ENCODE peak calls at places on chromosomes 6 and 20, in eight cellular contexts. A is HepG2, G is transverse colon, I is H1, V is vagina, J is HCT116, Y is stomach, U is suprapubic skin. F is an unnamed sample.

GRCh38 chr6:139243531-139243930 is 48.3 kb downstream of the TXLNB start:
- DNase-seq in Y (no peak), U (no peak), G (no peak), J (no peak), I (no peak), A (no peak), V (no peak), F (no peak)

GRCh38 chr20:48776306-48776705 is 51.5 kb downstream of the PREX1 start:
- DNase-seq in G (no peak), A (no peak), Y (no peak), I (no peak), V (no peak), U (peak; percentile 82), J (no peak), F (no peak)

GRCh38 chr6:30683137-30683979 is 3.1 kb downstream of the PPP1R18 start:
- DNase-seq in A (no peak), U (no peak), Y (no peak), I (no peak), V (no peak), G (no peak), J (no peak), F (no peak)

GRCh38 chr20:50678213-50678898 is 13.0 kb downstream of the RIPOR3 start:
- DNase-seq in U (no peak), Y (peak; percentile 93), I (no peak), A (peak; percentile 94), J (no peak), V (no peak), G (peak; percentile 34), F (no peak)

GRCh38 chr6:137188855-137189254 is 15.4 kb upstream of the IL22RA2 start:
- DNase-seq in I (no peak), Y (no peak), A (peak; percentile 23), J (peak; percentile 62), G (no peak), U (no peak), V (no peak), F (no peak)

GRCh38 chr20:38449046-38449445 is 13.9 kb upstream of the SNHG17 start:
- DNase-seq in Y (no peak), U (no peak), G (no peak), J (no peak), V (no peak), I (no peak), A (no peak), F (no peak)

GRCh38 chr6:13044390-13044789 is 283.9 kb downstream of the TBC1D7 start:
- DNase-seq in I (peak; percentile 5), A (peak; percentile 5), Y (no peak), V (no peak), G (no peak), J (peak; percentile 38), U (no peak), F (no peak)

GRCh38 chr6:1131285-1132079 is 180.4 kb upstream of the FOXQ1 start:
- DNase-seq in J (no peak), I (no peak), Y (no peak), V (no peak), G (no peak), A (peak; percentile 92), U (no peak), F (no peak)

GRCh38 chr6:68975064-68975463 is 340.0 kb downstream of the ADGRB3 start:
- DNase-seq in J (no peak), A (no peak), U (no peak), I (no peak), G (no peak), Y (no peak), V (no peak), F (no peak)

GRCh38 chr6:2109796-2110195 is 135.6 kb downstream of the GMDS start:
- DNase-seq in J (no peak), G (no peak), I (no peak), A (no peak), U (no peak), Y (no peak), V (no peak), F (no peak)

GRCh38 chr6:6699741-6700367 is 111.3 kb downstream of the LY86 start:
- DNase-seq in J (peak; percentile 58), V (no peak), I (no peak), G (peak; percentile 93), A (no peak), Y (peak; percentile 86), U (peak; percentile 89), F (peak; percentile 75)

GRCh38 chr6:145895802-145896201 is 68.4 kb downstream of the SHPRH start:
- DNase-seq in V (no peak), I (no peak), A (no peak), U (no peak), Y (no peak), G (no peak), J (no peak), F (no peak)

GRCh38 chr6:14272111-14273085 is 154.8 kb downstream of the CD83 start:
- DNase-seq in U (no peak), V (peak; percentile 78), Y (no peak), I (no peak), A (no peak), G (no peak), J (no peak), F (no peak)

GRCh38 chr6:70241031-70241430 is 61.9 kb downstream of the COL9A1 start:
- DNase-seq in U (no peak), A (no peak), I (no peak), J (no peak), V (no peak), Y (no peak), G (peak; percentile 16), F (peak; percentile 70)

GRCh38 chr6:162151050-162151658 is 576.4 kb downstream of the PRKN start:
- DNase-seq in I (no peak), J (no peak), A (no peak), V (no peak), U (no peak), Y (no peak), G (no peak), F (no peak)

GRCh38 chr6:90559931-90560330 is 26.9 kb downstream of the MAP3K7 start:
- DNase-seq in V (no peak), U (no peak), J (no peak), A (no peak), G (no peak), Y (no peak), I (no peak), F (no peak)

GRCh38 chr6:77474973-77475372 is 11.7 kb upstream of the HTR1B start:
- DNase-seq in U (no peak), Y (no peak), A (no peak), G (no peak), I (no peak), V (no peak), J (no peak), F (no peak)

GRCh38 chr6:139531716-139532115 is 157.3 kb upstream of the CITED2 start:
- DNase-seq in Y (no peak), V (no peak), U (no peak), I (no peak), A (no peak), J (no peak), G (no peak), F (no peak)

GRCh38 chr6:123594776-123595175 is 42.0 kb downstream of the TRDN start:
- DNase-seq in Y (no peak), V (no peak), G (no peak), A (no peak), U (no peak), I (no peak), J (no peak), F (no peak)

GRCh38 chr20:6231551-6231950 is 108.7 kb upstream of the FERMT1 start:
- DNase-seq in A (no peak), V (no peak), G (no peak), Y (no peak), J (no peak), U (no peak), I (no peak), F (no peak)

GRCh38 chr6:170289971-170290305 is 940 bp downstream of the DLL1 start:
- DNase-seq in U (no peak), G (no peak), Y (no peak), V (peak; percentile 65), I (no peak), A (no peak), J (no peak), F (no peak)

GRCh38 chr20:47669157-47669425 is 116.2 kb downstream of the SULF2 start:
- DNase-seq in U (no peak), G (no peak), A (no peak), J (no peak), I (no peak), Y (no peak), V (no peak), F (no peak)

GRCh38 chr6:15434263-15434662 is 188.4 kb downstream of the JARID2 start:
- DNase-seq in A (no peak), V (no peak), I (no peak), J (no peak), U (no peak), Y (no peak), G (no peak), F (no peak)

GRCh38 chr6:3751019-3751729 is at the start of gene PXDC1:
- DNase-seq in I (no peak), A (no peak), U (no peak), J (no peak), G (no peak), Y (no peak), V (no peak), F (no peak)

GRCh38 chr6:17836298-17836697 is 129.6 kb upstream of the NUP153 start:
- DNase-seq in A (no peak), G (no peak), I (no peak), U (no peak), Y (no peak), J (no peak), V (no peak), F (no peak)
- H3K4me1 ChIP-seq in A (no peaks in the 10 kb centered on the region), G (no peaks in the 10 kb centered on the region), I (peaks cover 6% of the 10 kb centered on the region), U (peaks cover 3% of the 10 kb centered on the region), Y (no peaks in the 10 kb centered on the region), J (no peaks in the 10 kb centered on the region), V (no peaks in the 10 kb centered on the region), F (no peaks in the 10 kb centered on the region)

GRCh38 chr6:148325316-148326068 is 17.1 kb upstream of the SASH1 start:
- DNase-seq in Y (no peak), G (no peak), J (no peak), V (no peak), A (no peak), U (no peak), I (no peak), F (no peak)
- TF ChIP-seq POLR2AphosphoS5 in Y (no peak), G (no peak), J (no peak), V (no peak), A (no peak), U (no peak), I (no peak), F (no peak)

GRCh38 chr6:116370328-116370716 is 425 bp upstream of the DSE start:
- DNase-seq in J (peak; percentile 46), A (no peak), G (no peak), V (peak; percentile 91), Y (no peak), I (no peak), U (no peak), F (peak; percentile 30)
- H3K4me1 ChIP-seq in J (peaks cover 21% of the 10 kb centered on the region), A (peaks cover 11% of the 10 kb centered on the region), G (peaks cover 10% of the 10 kb centered on the region), V (peaks cover 52% of the 10 kb centered on the region), Y (peaks cover 33% of the 10 kb centered on the region), I (peaks cover 5% of the 10 kb centered on the region), U (peaks cover 38% of the 10 kb centered on the region), F (no peaks in the 10 kb centered on the region)

GRCh38 chr6:135826225-135826804 is 25.2 kb upstream of the PDE7B start:
- DNase-seq in Y (no peak), J (no peak), I (no peak), V (no peak), A (no peak), G (no peak), U (no peak), F (no peak)
- TF ChIP-seq POLR2AphosphoS5 in Y (no peak), J (no peak), I (no peak), V (no peak), A (no peak), G (no peak), U (no peak), F (no peak)